ENCODE peak calls at places on chromosome 10, in five cellular contexts. W is GM20000, F is sigmoid colon, Y is dorsolateral prefrontal cortex, E is neural crest cell. L is an unnamed sample.
A peak's percentile ranks its signal among the peaks of the same experiment; 100 is the strongest.

GRCh38 chr10:3105905-3106304 is 38.6 kb downstream of the PFKP start:
- DNase-seq in W (no peak), F (no peak), Y (no peak), E (no peak), L (no peak)

GRCh38 chr10:80283119-80283518 is 6.3 kb downstream of the MAT1A start:
- DNase-seq in W (no peak), F (no peak), Y (no peak), E (no peak), L (no peak)

GRCh38 chr10:87656431-87657072 is 3.1 kb upstream of the PAPSS2 start:
- DNase-seq in W (peak; percentile 80), F (no peak), Y (no peak), E (no peak), L (peak; percentile 64)

GRCh38 chr10:110498982-110499795 is 1.5 kb downstream of the DUSP5 start:
- DNase-seq in W (peak; percentile 70), F (no peak), Y (no peak), E (no peak), L (peak; percentile 82)

GRCh38 chr10:81520688-81521087 is 354.3 kb upstream of the NRG3 start:
- DNase-seq in W (no peak), F (no peak), Y (no peak), E (no peak), L (no peak)

GRCh38 chr10:49564461-49565009 is 25.6 kb upstream of the ERCC6 start:
- DNase-seq in W (no peak), F (no peak), Y (no peak), E (no peak), L (no peak)

GRCh38 chr10:57964371-57964770 is 303.3 kb downstream of the IPMK start:
- DNase-seq in W (no peak), F (no peak), Y (peak; percentile 67), E (no peak), L (no peak)

GRCh38 chr10:69329721-69330178 is 51.5 kb downstream of the HK1 start:
- DNase-seq in W (no peak), F (no peak), Y (no peak), E (no peak), L (no peak)

GRCh38 chr10:58767652-58768051 is 255.0 kb downstream of the BICC1 start:
- DNase-seq in W (no peak), F (no peak), Y (no peak), E (no peak), L (no peak)

GRCh38 chr10:62454696-62455451 is 80.7 kb downstream of the ZNF365 start:
- DNase-seq in W (no peak), F (peak; percentile 85), Y (no peak), E (no peak), L (no peak)

GRCh38 chr10:97053285-97053684 is 132.5 kb downstream of the SLIT1 start:
- DNase-seq in W (no peak), F (no peak), Y (no peak), E (no peak), L (no peak)

GRCh38 chr10:66964946-66965345 is 39.1 kb downstream of the LRRTM3 start:
- DNase-seq in W (no peak), F (no peak), Y (no peak), E (no peak), L (no peak)

GRCh38 chr10:29600821-29601220 is 34.0 kb downstream of the SVIL start:
- DNase-seq in W (no peak), F (no peak), Y (no peak), E (no peak), L (no peak)

GRCh38 chr10:100741386-100742066 is 3.9 kb upstream of the PAX2 start:
- DNase-seq in W (no peak), F (no peak), Y (peak; percentile 37), E (no peak), L (no peak)

GRCh38 chr10:121709674-121710073 is 111.4 kb upstream of the FGFR2 start:
- DNase-seq in W (no peak), F (no peak), Y (no peak), E (no peak), L (no peak)

GRCh38 chr10:103951183-103951582 is 15.8 kb upstream of the SLK start:
- DNase-seq in W (no peak), F (no peak), Y (no peak), E (no peak), L (no peak)

GRCh38 chr10:52539463-52539862 is 225.4 kb downstream of the DKK1 start:
- DNase-seq in W (no peak), F (no peak), Y (no peak), E (no peak), L (no peak)

GRCh38 chr10:118595598-118596425 is at the start of gene PRLHR:
- DNase-seq in W (no peak), F (no peak), Y (peak; percentile 46), E (peak; percentile 74), L (no peak)

GRCh38 chr10:118596426-118597124 is 1.1 kb upstream of the PRLHR start:
- DNase-seq in W (no peak), F (no peak), Y (no peak), E (no peak), L (no peak)

GRCh38 chr10:118592675-118593330 is 2.6 kb downstream of the PRLHR start:
- DNase-seq in W (no peak), F (no peak), Y (no peak), E (no peak), L (no peak)

GRCh38 chr10:118595064-118595420 is 406 bp downstream of the PRLHR start:
- DNase-seq in W (no peak), F (no peak), Y (no peak), E (no peak), L (no peak)

GRCh38 chr10:118594392-118595063 is 920 bp downstream of the PRLHR start:
- DNase-seq in W (peak; percentile 67), F (no peak), Y (no peak), E (peak; percentile 62), L (peak; percentile 13)
- TF ChIP-seq CTCF in W (peak; percentile 8), F (no peak), Y (peak; percentile 47), E (peak; percentile 60), L (peak; percentile 4)

DNA sequence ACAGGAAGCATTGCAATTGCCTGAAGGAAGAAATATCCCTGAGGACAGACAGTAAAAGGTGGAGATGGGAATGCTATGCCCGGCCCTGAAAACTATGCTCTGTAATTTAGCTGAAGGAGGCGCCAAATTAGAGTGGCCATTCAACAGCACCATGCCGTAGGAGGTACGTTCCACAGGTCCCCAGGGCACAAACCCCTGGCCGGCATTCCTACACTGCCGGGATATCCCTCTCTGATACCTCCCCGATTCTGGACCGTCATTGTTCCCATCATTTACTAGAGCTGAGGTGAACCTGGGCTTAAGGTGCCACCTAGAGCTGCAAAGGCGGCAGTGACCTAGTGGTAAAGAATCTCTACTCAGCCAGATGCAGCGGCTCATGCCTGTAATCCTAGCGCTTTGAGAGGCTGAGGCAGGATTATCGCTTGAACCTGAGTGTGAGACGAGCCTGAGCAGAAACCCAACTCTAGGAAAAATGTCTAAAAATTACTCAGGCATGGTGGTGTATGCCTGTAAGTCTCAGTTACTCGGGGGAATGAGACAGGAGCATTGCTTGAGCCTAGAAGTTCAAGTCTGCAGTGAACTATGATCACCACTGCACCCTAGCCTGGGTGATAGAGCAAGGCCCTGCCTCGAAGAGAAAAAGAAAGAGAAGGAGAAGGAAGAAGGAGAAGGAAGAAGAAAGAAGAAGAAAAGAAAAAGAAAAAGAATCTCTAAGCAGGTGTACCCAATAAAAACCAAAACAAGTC is 53.0 kb upstream of the TNKS2 start:
- DNase-seq in W (no peak), F (no peak), Y (no peak), E (no peak), L (peak; percentile 16)
- TF ChIP-seq CTCF in W (peak; percentile 43), F (no peak), Y (no peak), E (peak; percentile 55), L (peak; percentile 26)

GRCh38 chr10:46544989-46545791 is 11.3 kb downstream of the GPRIN2 start:
- DNase-seq in W (peak; percentile 72), F (peak; percentile 55), Y (peak; percentile 39), E (no peak), L (no peak)
- TF ChIP-seq CTCF in W (peak; percentile 17), F (peak; percentile 10), Y (no peak), E (peak; percentile 39), L (peak; percentile 27)

GRCh38 chr10:24952701-24953349 is 419 bp upstream of the PRTFDC1 start:
- DNase-seq in W (peak; percentile 76), F (peak; percentile 78), Y (no peak), E (peak; percentile 62), L (peak; percentile 49)
- TF ChIP-seq CTCF in W (peak; percentile 44), F (no peak), Y (peak; percentile 43), E (peak; percentile 61), L (peak; percentile 51)